ENCODE peak calls at places on chromosomes 2 and 18, in five cellular contexts. G is GM12864, E is osteoblast, N is heart right ventricle, Z is suprapubic skin. V is an unnamed sample.

GRCh38 chr2:85433511-85434089 is 15.1 kb downstream of the SH2D6 start:
- DNase-seq in G (no peak), E (peak), N (peak), Z (peak), V (no peak)

GRCh38 chr2:210113636-210114235 is 57.5 kb downstream of the KANSL1L start:
- DNase-seq in G (no peak), E (no peak), N (no peak), Z (no peak), V (no peak)

GRCh38 chr2:45000921-45001628 is 8.2 kb downstream of the SIX2 start:
- DNase-seq in G (no peak), E (peak), N (no peak), Z (no peak), V (no peak)

GRCh38 chr2:72007402-72007801 is 140.3 kb downstream of the CYP26B1 start:
- DNase-seq in G (no peak), E (peak), N (no peak), Z (peak), V (no peak)

GRCh38 chr2:50291535-50291934 is 740.4 kb downstream of the NRXN1 start:
- DNase-seq in G (no peak), E (no peak), N (no peak), Z (no peak), V (no peak)

GRCh38 chr2:9217838-9218770 is 11.5 kb downstream of the ASAP2 start:
- DNase-seq in G (no peak), E (peak), N (no peak), Z (no peak), V (no peak)

GRCh38 chr18:31407649-31408048 is 31.1 kb downstream of the DSG4 start:
- DNase-seq in G (no peak), E (no peak), N (no peak), Z (no peak), V (no peak)

GRCh38 chr2:219689676-219690628 is 62.5 kb downstream of the SLC4A3 start:
- DNase-seq in G (peak), E (peak), N (peak), Z (no peak), V (peak)

GRCh38 chr2:127122351-127123027 is 15.5 kb upstream of the BIN1 start:
- DNase-seq in G (no peak), E (no peak), N (no peak), Z (no peak), V (no peak)

GRCh38 chr2:74507926-74508520 is 528 bp upstream of the PCGF1 start:
- DNase-seq in G (no peak), E (peak), N (no peak), Z (peak), V (no peak)

GRCh38 chr2:240505946-240506345 is 51.8 kb downstream of the ANKMY1 start:
- DNase-seq in G (no peak), E (peak), N (no peak), Z (no peak), V (no peak)

GRCh38 chr2:151120016-151120415 is 141.6 kb downstream of the RBM43 start:
- DNase-seq in G (no peak), E (no peak), N (no peak), Z (no peak), V (peak)

GRCh38 chr2:47225061-47225783 is 70.1 kb upstream of the STPG4 start:
- DNase-seq in G (no peak), E (no peak), N (peak), Z (no peak), V (no peak)

GRCh38 chr2:11508279-11508678 is 25.6 kb upstream of the GREB1 start:
- DNase-seq in G (no peak), E (no peak), N (no peak), Z (no peak), V (no peak)

GRCh38 chr18:78969574-78970315 is 9.9 kb upstream of the SALL3 start:
- DNase-seq in G (no peak), E (peak), N (no peak), Z (no peak), V (no peak)

GRCh38 chr18:50424877-50425690 is 50.2 kb downstream of the SKA1 start:
- DNase-seq in G (no peak), E (no peak), N (peak), Z (no peak), V (no peak)

GRCh38 chr2:176565641-176566323 is 296.5 kb downstream of the MTX2 start:
- DNase-seq in G (no peak), E (no peak), N (no peak), Z (no peak), V (no peak)

GRCh38 chr2:169696381-169696780 is 2.1 kb downstream of the PHOSPHO2 start:
- DNase-seq in G (no peak), E (no peak), N (no peak), Z (no peak), V (no peak)

GRCh38 chr2:148756292-148756975 is 111.9 kb downstream of the EPC2 start:
- DNase-seq in G (no peak), E (peak), N (no peak), Z (no peak), V (no peak)

GRCh38 chr2:70986499-70987189 is 8.0 kb downstream of the TEX261 start:
- DNase-seq in G (no peak), E (peak), N (no peak), Z (peak), V (no peak)

GRCh38 chr2:234680688-234681050 is 183.8 kb upstream of the ARL4C start:
- DNase-seq in G (no peak), E (no peak), N (no peak), Z (no peak), V (no peak)

GRCh38 chr2:219537657-219538487 is 5.7 kb downstream of the CHPF start:
- DNase-seq in G (no peak), E (no peak), N (no peak), Z (no peak), V (no peak)

GRCh38 chr2:30758315-30758714 is 48.9 kb downstream of the CAPN13 start:
- DNase-seq in G (no peak), E (no peak), N (no peak), Z (no peak), V (no peak)

GRCh38 chr2:113891265-113891959 is 1.5 kb downstream of the ACTR3 start:
- DNase-seq in G (no peak), E (no peak), N (no peak), Z (no peak), V (no peak)
- H3K4me3 ChIP-seq in G (peak), E (peak), N (peak), Z (peak), V (peak)

DNA sequence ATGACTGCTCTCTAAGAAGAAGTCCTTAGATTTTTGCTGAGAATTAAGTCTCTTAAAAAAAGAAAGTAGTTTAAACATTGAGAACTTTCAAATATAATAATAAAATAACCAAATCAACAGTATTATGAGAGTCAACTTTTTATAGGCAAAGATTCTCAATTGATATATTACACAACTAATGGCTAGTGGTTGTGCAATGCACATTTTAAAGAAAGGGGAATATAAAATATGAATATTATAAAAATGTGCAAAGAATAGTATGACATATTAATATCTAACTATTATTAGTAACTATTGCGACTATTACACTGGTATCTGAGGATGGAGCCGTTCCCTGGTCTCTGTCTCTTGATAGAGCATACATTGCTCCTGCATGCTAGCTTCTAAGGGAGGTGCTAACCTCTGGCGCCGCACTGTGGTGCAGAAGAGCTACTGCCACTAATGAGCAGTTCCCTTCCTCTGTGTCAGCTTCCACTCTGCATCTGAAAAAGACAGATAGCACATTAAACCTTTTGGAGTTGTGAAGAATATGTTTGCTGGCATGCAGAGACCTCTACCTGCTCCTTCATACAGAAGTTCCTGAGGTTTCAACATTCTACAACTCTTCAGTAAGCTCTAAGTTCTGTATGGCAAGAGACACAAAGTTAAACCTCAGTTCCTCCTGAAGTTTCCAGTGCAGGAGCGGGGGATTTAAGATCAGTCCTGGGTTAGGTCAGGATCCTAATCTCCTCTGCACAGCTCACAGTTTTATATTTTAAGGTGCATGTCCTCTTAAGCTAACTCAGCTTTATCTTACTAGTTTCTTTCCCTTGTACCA is 3.5 kb upstream of the SLC9A2 start:
- DNase-seq in G (no peak), E (peak), N (peak), Z (no peak), V (no peak)
- TF ChIP-seq CTCF in G (peak), E (peak), N (peak), Z (peak), V (peak)

DNA sequence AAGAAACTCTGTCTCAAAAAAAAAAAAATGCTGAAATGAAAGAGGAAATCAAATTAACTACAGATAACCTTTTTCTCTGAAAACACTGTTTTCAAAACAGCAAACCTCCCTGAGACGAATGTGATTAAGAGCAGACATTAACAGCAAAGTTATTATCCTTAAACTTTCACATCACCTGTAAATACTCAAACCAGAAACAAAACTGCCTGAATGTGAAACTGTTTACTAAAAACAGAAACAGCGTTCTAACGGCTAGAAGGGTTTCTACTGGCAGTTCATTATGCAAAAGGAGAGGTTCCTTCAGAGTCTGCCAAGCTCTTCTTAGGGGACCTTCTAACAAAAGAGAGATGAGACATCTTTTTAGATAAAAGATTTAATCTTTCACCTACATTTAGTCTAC is 45.9 kb downstream of the PNO1 start:
- DNase-seq in G (peak), E (no peak), N (no peak), Z (no peak), V (no peak)
- H3K4me3 ChIP-seq in G (peak), E (no peak), N (no peak), Z (no peak), V (no peak)

GRCh38 chr18:52341617-52342381 is 1.8 kb downstream of the DCC start:
- DNase-seq in G (no peak), E (no peak), N (no peak), Z (no peak), V (no peak)

GRCh38 chr18:52340466-52341378 is 725 bp downstream of the DCC start:
- DNase-seq in G (no peak), E (no peak), N (no peak), Z (no peak), V (no peak)

GRCh38 chr18:52343138-52343537 is 3.1 kb downstream of the DCC start:
- DNase-seq in G (no peak), E (peak), N (no peak), Z (no peak), V (no peak)

GRCh38 chr18:52337286-52337685 is 2.7 kb upstream of the DCC start:
- DNase-seq in G (no peak), E (no peak), N (no peak), Z (no peak), V (no peak)

DNA sequence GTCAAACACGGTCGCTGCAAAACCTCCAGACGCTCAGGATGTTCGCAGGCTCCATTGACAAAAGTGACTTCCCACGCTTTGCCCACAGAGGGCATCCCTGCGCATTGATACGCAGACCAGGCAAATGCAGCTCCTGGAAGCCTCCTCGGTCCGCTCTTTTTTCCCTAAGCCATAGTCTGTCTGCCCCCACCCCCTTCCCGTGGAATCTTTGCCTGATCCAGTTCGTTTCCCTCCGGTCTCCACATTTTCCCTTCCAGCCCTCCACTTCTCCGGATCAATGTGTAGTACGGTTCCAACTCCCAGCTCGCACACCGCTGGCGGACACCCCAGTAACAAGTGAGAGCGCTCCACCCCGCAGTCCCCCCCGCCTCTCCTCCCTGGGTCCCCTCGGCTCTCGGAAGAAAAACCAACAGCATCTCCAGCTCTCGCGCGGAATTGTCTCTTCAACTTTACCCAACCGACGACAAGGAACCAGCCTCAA is at the start of gene DCC:
- DNase-seq in G (no peak), E (no peak), N (no peak), Z (no peak), V (peak)
- TF ChIP-seq CTCF in G (peak), E (no peak), N (peak), Z (peak), V (peak)

DNA sequence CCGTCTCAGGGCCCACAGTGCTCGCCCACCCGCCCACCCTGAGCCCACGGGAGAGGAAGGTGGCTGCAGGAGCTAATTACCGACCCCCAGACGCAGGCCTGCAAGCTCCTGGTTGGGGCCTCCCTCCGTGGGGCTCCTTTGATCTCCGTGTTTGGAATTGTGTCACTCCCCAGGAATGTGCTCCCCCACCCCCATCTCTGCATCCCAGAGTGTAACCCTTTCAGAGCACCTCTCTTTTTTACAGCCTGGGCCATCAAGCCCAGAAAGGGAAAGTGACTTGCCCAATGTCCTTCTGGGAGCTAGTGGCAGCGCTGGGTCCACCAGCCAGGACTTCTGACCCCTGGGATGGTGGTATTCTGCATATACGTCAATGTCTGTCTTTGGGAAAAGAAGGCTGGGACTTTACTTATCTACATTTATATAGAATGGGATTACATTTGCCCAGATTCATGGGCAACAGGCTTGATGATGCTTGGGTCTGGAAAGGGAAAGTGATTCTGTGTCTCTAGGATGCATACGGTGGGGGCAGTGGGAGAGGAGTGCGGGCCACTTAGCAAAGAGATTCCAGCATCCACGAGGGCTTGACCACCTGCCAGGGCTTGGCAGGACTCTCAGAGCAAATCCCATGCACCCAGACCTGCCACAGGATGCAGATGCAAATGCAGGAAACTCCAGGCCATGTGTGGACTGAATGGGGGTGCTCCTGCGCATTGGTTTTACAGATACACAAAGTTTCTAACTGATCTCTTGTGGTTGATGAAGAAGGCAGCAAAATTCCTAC is 334.9 kb downstream of the CYRIA start:
- DNase-seq in G (no peak), E (peak), N (peak), Z (no peak), V (no peak)
- H3K4me3 ChIP-seq in G (no peak), E (no peak), N (no peak), Z (no peak), V (no peak)

GRCh38 chr2:28568533-28568932 is 72.7 kb downstream of the PLB1 start:
- DNase-seq in G (no peak), E (no peak), N (no peak), Z (no peak), V (peak)

GRCh38 chr2:28566441-28567075 is 70.7 kb downstream of the PLB1 start:
- DNase-seq in G (peak), E (peak), N (peak), Z (peak), V (peak)

GRCh38 chr2:28565720-28566295 is 69.9 kb downstream of the PLB1 start:
- DNase-seq in G (no peak), E (no peak), N (no peak), Z (no peak), V (no peak)

GRCh38 chr2:28565033-28565432 is 69.2 kb downstream of the PLB1 start:
- DNase-seq in G (no peak), E (no peak), N (no peak), Z (peak), V (no peak)

DNA sequence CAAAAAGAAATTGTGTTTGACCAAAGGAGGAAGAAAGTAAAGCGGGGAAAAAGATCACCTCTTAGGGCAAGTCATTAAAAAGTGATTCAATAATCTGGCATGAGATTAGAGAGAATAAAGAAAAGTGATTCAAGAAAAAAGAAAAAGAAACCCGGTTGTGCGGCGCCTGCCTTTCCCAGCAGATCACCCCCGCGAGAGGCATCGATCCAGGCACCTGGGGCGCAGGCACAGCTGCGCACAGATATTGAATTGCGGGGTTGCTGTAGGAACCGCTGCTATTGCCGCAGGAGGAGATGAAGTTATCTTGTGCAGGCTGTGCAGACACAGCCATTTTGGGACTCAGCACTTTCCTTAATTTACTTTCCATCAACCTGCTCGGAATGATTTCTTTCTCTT is 71.2 kb downstream of the PLB1 start:
- DNase-seq in G (no peak), E (no peak), N (no peak), Z (no peak), V (no peak)
- TF ChIP-seq CTCF in G (no peak), E (no peak), N (peak), Z (no peak), V (no peak)